ENCODE peak calls at places on chromosomes 4 and X, in eight cellular contexts. One of them, this sample, is unnamed.

GRCh38 chr4:30769093-30769492 is 48.9 kb downstream of the PCDH7 start:
- DNase-seq in aorta: no peak
- DNase-seq in NCI-H1105: no peak
- DNase-seq in body of pancreas: no peak
- DNase-seq in activated T-helper 1 cell treated with anti-CD3 and anti-CD28 coated beads, Interleukin-2, amount 50 U/mL, for 16 hours: no peak
- DNase-seq in AG04449: no peak
- DNase-seq in A172: no peak
- DNase-seq in suprapubic skin: no peak
- DNase-seq in this sample: no peak

GRCh38 chr4:25926473-25926872 is 12.5 kb downstream of the SMIM20 start:
- DNase-seq in aorta: no peak
- DNase-seq in NCI-H1105: peak; percentile 36
- DNase-seq in body of pancreas: no peak
- DNase-seq in activated T-helper 1 cell treated with anti-CD3 and anti-CD28 coated beads, Interleukin-2, amount 50 U/mL, for 16 hours: no peak
- DNase-seq in AG04449: no peak
- DNase-seq in A172: no peak
- DNase-seq in suprapubic skin: no peak
- DNase-seq in this sample: no peak

GRCh38 chrX:81021478-81021877 is 180.2 kb downstream of the HMGN5 start:
- DNase-seq in aorta: peak; percentile 34
- DNase-seq in NCI-H1105: no peak
- DNase-seq in body of pancreas: no peak
- DNase-seq in activated T-helper 1 cell treated with anti-CD3 and anti-CD28 coated beads, Interleukin-2, amount 50 U/mL, for 16 hours: no peak
- DNase-seq in AG04449: no peak
- DNase-seq in A172: no peak
- DNase-seq in suprapubic skin: no peak
- DNase-seq in this sample: no peak

GRCh38 chr4:30094866-30095265 is 625.3 kb upstream of the PCDH7 start:
- DNase-seq in aorta: no peak
- DNase-seq in NCI-H1105: no peak
- DNase-seq in body of pancreas: no peak
- DNase-seq in activated T-helper 1 cell treated with anti-CD3 and anti-CD28 coated beads, Interleukin-2, amount 50 U/mL, for 16 hours: no peak
- DNase-seq in AG04449: no peak
- DNase-seq in A172: peak; percentile 46
- DNase-seq in suprapubic skin: no peak
- DNase-seq in this sample: no peak

GRCh38 chrX:13863326-13863725 is 46.4 kb upstream of the GPM6B start:
- DNase-seq in aorta: no peak
- DNase-seq in NCI-H1105: no peak
- DNase-seq in body of pancreas: no peak
- DNase-seq in activated T-helper 1 cell treated with anti-CD3 and anti-CD28 coated beads, Interleukin-2, amount 50 U/mL, for 16 hours: no peak
- DNase-seq in AG04449: no peak
- DNase-seq in A172: no peak
- DNase-seq in suprapubic skin: no peak
- DNase-seq in this sample: no peak

GRCh38 chrX:149683966-149684730 is 27.7 kb upstream of the MAGEA11 start:
- DNase-seq in aorta: no peak
- DNase-seq in NCI-H1105: no peak
- DNase-seq in body of pancreas: no peak
- DNase-seq in activated T-helper 1 cell treated with anti-CD3 and anti-CD28 coated beads, Interleukin-2, amount 50 U/mL, for 16 hours: no peak
- DNase-seq in AG04449: no peak
- DNase-seq in A172: no peak
- DNase-seq in suprapubic skin: no peak
- DNase-seq in this sample: no peak

GRCh38 chrX:47749185-47749967 is 87.3 kb upstream of the ZNF81 start:
- DNase-seq in aorta: no peak
- DNase-seq in NCI-H1105: no peak
- DNase-seq in body of pancreas: no peak
- DNase-seq in activated T-helper 1 cell treated with anti-CD3 and anti-CD28 coated beads, Interleukin-2, amount 50 U/mL, for 16 hours: no peak
- DNase-seq in AG04449: no peak
- DNase-seq in A172: no peak
- DNase-seq in suprapubic skin: no peak
- DNase-seq in this sample: no peak

GRCh38 chr4:42633605-42634388 is 23.1 kb downstream of the ATP8A1 start:
- DNase-seq in aorta: no peak
- DNase-seq in NCI-H1105: no peak
- DNase-seq in body of pancreas: no peak
- DNase-seq in activated T-helper 1 cell treated with anti-CD3 and anti-CD28 coated beads, Interleukin-2, amount 50 U/mL, for 16 hours: no peak
- DNase-seq in AG04449: no peak
- DNase-seq in A172: no peak
- DNase-seq in suprapubic skin: no peak
- DNase-seq in this sample: no peak

GRCh38 chrX:145502670-145503069 is 255.4 kb downstream of the SPANXN1 start:
- DNase-seq in aorta: no peak
- DNase-seq in NCI-H1105: no peak
- DNase-seq in body of pancreas: no peak
- DNase-seq in activated T-helper 1 cell treated with anti-CD3 and anti-CD28 coated beads, Interleukin-2, amount 50 U/mL, for 16 hours: no peak
- DNase-seq in AG04449: no peak
- DNase-seq in A172: no peak
- DNase-seq in suprapubic skin: no peak
- DNase-seq in this sample: no peak

GRCh38 chr4:182212211-182212761 is 30.9 kb upstream of the TENM3 start:
- DNase-seq in aorta: no peak
- DNase-seq in NCI-H1105: peak; percentile 26
- DNase-seq in body of pancreas: no peak
- DNase-seq in activated T-helper 1 cell treated with anti-CD3 and anti-CD28 coated beads, Interleukin-2, amount 50 U/mL, for 16 hours: no peak
- DNase-seq in AG04449: no peak
- DNase-seq in A172: no peak
- DNase-seq in suprapubic skin: no peak
- DNase-seq in this sample: no peak

GRCh38 chrX:22053486-22053885 is 21.4 kb downstream of the PHEX start:
- DNase-seq in aorta: no peak
- DNase-seq in NCI-H1105: no peak
- DNase-seq in body of pancreas: no peak
- DNase-seq in activated T-helper 1 cell treated with anti-CD3 and anti-CD28 coated beads, Interleukin-2, amount 50 U/mL, for 16 hours: no peak
- DNase-seq in AG04449: no peak
- DNase-seq in A172: no peak
- DNase-seq in suprapubic skin: no peak
- DNase-seq in this sample: no peak

GRCh38 chr4:56372774-56373173 is 14.5 kb downstream of the AASDH start:
- DNase-seq in aorta: no peak
- DNase-seq in NCI-H1105: no peak
- DNase-seq in body of pancreas: no peak
- DNase-seq in activated T-helper 1 cell treated with anti-CD3 and anti-CD28 coated beads, Interleukin-2, amount 50 U/mL, for 16 hours: no peak
- DNase-seq in AG04449: no peak
- DNase-seq in A172: no peak
- DNase-seq in suprapubic skin: no peak
- DNase-seq in this sample: no peak

GRCh38 chr4:53171797-53172196 is 194.1 kb downstream of the SCFD2 start:
- DNase-seq in aorta: no peak
- DNase-seq in NCI-H1105: no peak
- DNase-seq in body of pancreas: no peak
- DNase-seq in activated T-helper 1 cell treated with anti-CD3 and anti-CD28 coated beads, Interleukin-2, amount 50 U/mL, for 16 hours: no peak
- DNase-seq in AG04449: no peak
- DNase-seq in A172: no peak
- DNase-seq in suprapubic skin: no peak
- DNase-seq in this sample: no peak

GRCh38 chrX:117834076-117834475 is 282.5 kb downstream of the KLHL13 start:
- DNase-seq in aorta: no peak
- DNase-seq in NCI-H1105: no peak
- DNase-seq in body of pancreas: no peak
- DNase-seq in activated T-helper 1 cell treated with anti-CD3 and anti-CD28 coated beads, Interleukin-2, amount 50 U/mL, for 16 hours: no peak
- DNase-seq in AG04449: no peak
- DNase-seq in A172: no peak
- DNase-seq in suprapubic skin: no peak
- DNase-seq in this sample: no peak

GRCh38 chr4:71130827-71131603 is 137.6 kb downstream of the DCK start:
- DNase-seq in aorta: no peak
- DNase-seq in NCI-H1105: peak; percentile 17
- DNase-seq in body of pancreas: no peak
- DNase-seq in activated T-helper 1 cell treated with anti-CD3 and anti-CD28 coated beads, Interleukin-2, amount 50 U/mL, for 16 hours: no peak
- DNase-seq in AG04449: peak; percentile 33
- DNase-seq in A172: peak; percentile 20
- DNase-seq in suprapubic skin: no peak
- DNase-seq in this sample: no peak

This sample was measured in sciatic nerve.